ENCODE peak calls at places on chromosome 10, in ten cellular contexts. U, E, X, L, G, D, A, J, S and Y are unnamed samples.

GRCh38 chr10:124653311-124653710 is 90.9 kb downstream of the FAM53B start:
- DNase-seq in X (peak; percentile 20), L (no peak), A (no peak), S (peak; percentile 76), E (no peak), D (no peak), G (no peak), U (no peak), J (no peak), Y (no peak)

GRCh38 chr10:21934307-21934706 is 69.2 kb downstream of the DNAJC1 start:
- DNase-seq in J (no peak), S (no peak), D (no peak), G (no peak), E (no peak), A (no peak), L (no peak), U (peak; percentile 40), X (no peak), Y (no peak)

GRCh38 chr10:44363716-44364115 is 21.2 kb downstream of the CXCL12 start:
- DNase-seq in U (no peak), S (peak; percentile 39), G (no peak), A (no peak), D (no peak), J (no peak), X (no peak), E (no peak), L (no peak), Y (no peak)

GRCh38 chr10:11110499-11110898 is 92.8 kb downstream of the CELF2 start:
- DNase-seq in J (no peak), A (no peak), X (peak; percentile 52), U (no peak), D (no peak), S (no peak), L (no peak), E (no peak), G (no peak), Y (no peak)

GRCh38 chr10:11959966-11960365 is 82.6 kb downstream of the UPF2 start:
- DNase-seq in S (no peak), E (no peak), D (no peak), J (no peak), L (no peak), A (no peak), X (no peak), G (no peak), U (no peak), Y (no peak)

GRCh38 chr10:60246382-60246781 is 143.3 kb downstream of the ANK3 start:
- DNase-seq in X (no peak), D (no peak), L (no peak), A (no peak), E (no peak), S (no peak), J (no peak), U (no peak), G (no peak), Y (no peak)

GRCh38 chr10:74418285-74418872 is 267.4 kb downstream of the ADK start:
- DNase-seq in L (no peak), J (peak; percentile 96), E (no peak), A (no peak), G (no peak), S (no peak), X (no peak), U (peak; percentile 10), D (no peak), Y (no peak)

GRCh38 chr10:50419091-50419490 is 167.8 kb upstream of the ASAH2 start:
- DNase-seq in A (no peak), J (no peak), D (no peak), U (no peak), S (no peak), L (no peak), X (no peak), G (no peak), E (no peak), Y (no peak)